ENCODE peak calls at places on chromosomes 7 and 10, in four cellular contexts. J, V, W and F are unnamed samples.
A peak's percentile ranks its signal among the peaks of the same experiment; 100 is the strongest.

GRCh38 chr7:116393654-116394053 is 105.9 kb upstream of the CAV2 start:
- DNase-seq in J (no peak), V (no peak), W (no peak), F (no peak)

GRCh38 chr10:132382231-132382922 is 14.6 kb upstream of the PWWP2B start:
- DNase-seq in J (peak; percentile 88), V (no peak), W (no peak), F (no peak)

GRCh38 chr10:57880441-57881301 is 387.0 kb downstream of the IPMK start:
- DNase-seq in J (no peak), V (no peak), W (no peak), F (peak; percentile 10)

GRCh38 chr7:22397981-22398380 is 41.0 kb upstream of the RAPGEF5 start:
- DNase-seq in J (peak; percentile 46), V (no peak), W (no peak), F (no peak)

GRCh38 chr7:5699467-5699866 is 82.0 kb downstream of the RNF216 start:
- DNase-seq in J (no peak), V (no peak), W (peak; percentile 28), F (no peak)

GRCh38 chr10:107340345-107340744 is 175.8 kb upstream of the SORCS1 start:
- DNase-seq in J (no peak), V (no peak), W (no peak), F (no peak)

GRCh38 chr7:1016577-1017531 is 27.5 kb upstream of the GPR146 start:
- DNase-seq in J (no peak), V (no peak), W (no peak), F (no peak)

GRCh38 chr10:70130878-70131559 is 1.6 kb downstream of the AIFM2 start:
- DNase-seq in J (peak; percentile 22), V (no peak), W (peak; percentile 86), F (no peak)

GRCh38 chr7:17333227-17333626 is 34.8 kb downstream of the AHR start:
- DNase-seq in J (no peak), V (no peak), W (no peak), F (no peak)

GRCh38 chr7:54904130-54904529 is 114.7 kb upstream of the EGFR start:
- DNase-seq in J (no peak), V (no peak), W (no peak), F (no peak)

GRCh38 chr10:11270135-11270857 is 252.6 kb downstream of the CELF2 start:
- DNase-seq in J (peak; percentile 66), V (peak; percentile 53), W (no peak), F (no peak)

GRCh38 chr10:102460836-102461186 is 9.5 kb upstream of the C10orf95 start:
- DNase-seq in J (no peak), V (no peak), W (no peak), F (no peak)

GRCh38 chr7:140924019-140924820 is 509 bp downstream of the BRAF start:
- DNase-seq in J (peak; percentile 69), V (peak; percentile 63), W (peak; percentile 94), F (no peak)

GRCh38 chr10:28681345-28681763 is 4.0 kb downstream of the BAMBI start:
- DNase-seq in J (no peak), V (no peak), W (no peak), F (no peak)

GRCh38 chr7:100827330-100828226 is at the start of gene EPHB4:
- DNase-seq in J (peak; percentile 86), V (no peak), W (no peak), F (peak; percentile 63)

GRCh38 chr10:97520978-97521761 is 22.4 kb downstream of the UBTD1 start:
- DNase-seq in J (no peak), V (no peak), W (no peak), F (no peak)

GRCh38 chr7:140476698-140477261 is 2.5 kb downstream of the MKRN1 start:
- DNase-seq in J (no peak), V (no peak), W (peak; percentile 20), F (no peak)

GRCh38 chr7:16739863-16740622 is 13.5 kb upstream of the TSPAN13 start:
- DNase-seq in J (peak; percentile 90), V (no peak), W (no peak), F (peak; percentile 95)

GRCh38 chr10:86226801-86227201 is 139.8 kb downstream of the GRID1 start:
- DNase-seq in J (no peak), V (no peak), W (no peak), F (no peak)

GRCh38 chr7:104848386-104848990 is 165.5 kb upstream of the KMT2E start:
- DNase-seq in J (peak; percentile 36), V (peak; percentile 44), W (no peak), F (no peak)